ENCODE peak calls at places on chromosomes 2 and 18, in eight cellular contexts. Y, P, K, W, S, E, Q and B are unnamed samples.

GRCh38 chr18:27715751-27716150 is 461.2 kb downstream of the CDH2 start:
- DNase-seq in Y (no peak), P (no peak), K (no peak), W (peak; percentile 35), S (no peak), E (no peak), Q (no peak), B (no peak)

GRCh38 chr18:47204908-47205522 is 28.9 kb upstream of the IER3IP1 start:
- DNase-seq in Y (no peak), P (peak; percentile 67), K (peak; percentile 14), W (peak; percentile 60), S (no peak), E (no peak), Q (no peak), B (no peak)

GRCh38 chr2:70552501-70553333 is 909 bp downstream of the TGFA start:
- DNase-seq in Y (no peak), P (no peak), K (peak; percentile 63), W (no peak), S (no peak), E (no peak), Q (no peak), B (no peak)

GRCh38 chr2:118321436-118322100 is 233.3 kb downstream of the INSIG2 start:
- DNase-seq in Y (no peak), P (no peak), K (peak; percentile 16), W (no peak), S (no peak), E (no peak), Q (no peak), B (no peak)

GRCh38 chr2:241701155-241701404 is 759 bp upstream of the ING5 start:
- DNase-seq in Y (no peak), P (no peak), K (no peak), W (peak; percentile 62), S (no peak), E (no peak), Q (no peak), B (no peak)

GRCh38 chr2:31335921-31336570 is 78.5 kb downstream of the XDH start:
- DNase-seq in Y (no peak), P (no peak), K (no peak), W (peak; percentile 72), S (no peak), E (no peak), Q (no peak), B (no peak)

GRCh38 chr2:149101818-149102217 is 63.3 kb downstream of the LYPD6B start:
- DNase-seq in Y (no peak), P (no peak), K (no peak), W (no peak), S (no peak), E (no peak), Q (no peak), B (no peak)

GRCh38 chr2:192035731-192036442 is 158.8 kb downstream of the TMEFF2 start:
- DNase-seq in Y (no peak), P (no peak), K (no peak), W (peak; percentile 79), S (no peak), E (no peak), Q (no peak), B (no peak)

GRCh38 chr2:227805578-227805977 is 8.1 kb upstream of the CCL20 start:
- DNase-seq in Y (no peak), P (peak; percentile 71), K (no peak), W (no peak), S (no peak), E (no peak), Q (no peak), B (no peak)

GRCh38 chr2:3108105-3108504 is 269.5 kb downstream of the EIPR1 start:
- DNase-seq in Y (peak; percentile 56), P (no peak), K (no peak), W (no peak), S (no peak), E (no peak), Q (no peak), B (no peak)

GRCh38 chr2:135904590-135904989 is 28.3 kb upstream of the MCM6 start:
- DNase-seq in Y (no peak), P (no peak), K (peak; percentile 3), W (peak; percentile 78), S (no peak), E (no peak), Q (no peak), B (no peak)

GRCh38 chr2:46873632-46874068 is 42.0 kb downstream of the MCFD2 start:
- DNase-seq in Y (peak; percentile 88), P (peak; percentile 91), K (peak; percentile 74), W (peak; percentile 94), S (peak; percentile 83), E (peak; percentile 83), Q (peak; percentile 94), B (peak; percentile 96)

GRCh38 chr2:3432067-3432466 is 52.6 kb downstream of the TRAPPC12 start:
- DNase-seq in Y (no peak), P (no peak), K (no peak), W (no peak), S (no peak), E (no peak), Q (no peak), B (no peak)

GRCh38 chr2:234947556-234947955 is 4.3 kb upstream of the SH3BP4 start:
- DNase-seq in Y (no peak), P (peak; percentile 23), K (no peak), W (no peak), S (no peak), E (no peak), Q (no peak), B (no peak)

GRCh38 chr2:239758325-239758877 is 266.7 kb downstream of the NDUFA10 start:
- DNase-seq in Y (no peak), P (no peak), K (peak; percentile 44), W (peak; percentile 12), S (no peak), E (no peak), Q (no peak), B (no peak)

GRCh38 chr2:172085460-172086159 is at the start of gene DLX1:
- DNase-seq in Y (peak; percentile 68), P (no peak), K (no peak), W (no peak), S (no peak), E (no peak), Q (no peak), B (no peak)

GRCh38 chr2:172087780-172088244 is 2.5 kb downstream of the DLX1 start:
- DNase-seq in Y (no peak), P (no peak), K (no peak), W (no peak), S (no peak), E (no peak), Q (no peak), B (no peak)

GRCh38 chr2:172084734-172085459 is 410 bp upstream of the DLX1 start:
- DNase-seq in Y (peak; percentile 91), P (peak; percentile 73), K (peak; percentile 70), W (peak; percentile 94), S (peak; percentile 69), E (peak; percentile 72), Q (peak; percentile 93), B (peak; percentile 89)

GRCh38 chr2:172087191-172087779 is 2.0 kb downstream of the DLX1 start:
- DNase-seq in Y (no peak), P (no peak), K (no peak), W (no peak), S (no peak), E (no peak), Q (no peak), B (no peak)

DNA sequence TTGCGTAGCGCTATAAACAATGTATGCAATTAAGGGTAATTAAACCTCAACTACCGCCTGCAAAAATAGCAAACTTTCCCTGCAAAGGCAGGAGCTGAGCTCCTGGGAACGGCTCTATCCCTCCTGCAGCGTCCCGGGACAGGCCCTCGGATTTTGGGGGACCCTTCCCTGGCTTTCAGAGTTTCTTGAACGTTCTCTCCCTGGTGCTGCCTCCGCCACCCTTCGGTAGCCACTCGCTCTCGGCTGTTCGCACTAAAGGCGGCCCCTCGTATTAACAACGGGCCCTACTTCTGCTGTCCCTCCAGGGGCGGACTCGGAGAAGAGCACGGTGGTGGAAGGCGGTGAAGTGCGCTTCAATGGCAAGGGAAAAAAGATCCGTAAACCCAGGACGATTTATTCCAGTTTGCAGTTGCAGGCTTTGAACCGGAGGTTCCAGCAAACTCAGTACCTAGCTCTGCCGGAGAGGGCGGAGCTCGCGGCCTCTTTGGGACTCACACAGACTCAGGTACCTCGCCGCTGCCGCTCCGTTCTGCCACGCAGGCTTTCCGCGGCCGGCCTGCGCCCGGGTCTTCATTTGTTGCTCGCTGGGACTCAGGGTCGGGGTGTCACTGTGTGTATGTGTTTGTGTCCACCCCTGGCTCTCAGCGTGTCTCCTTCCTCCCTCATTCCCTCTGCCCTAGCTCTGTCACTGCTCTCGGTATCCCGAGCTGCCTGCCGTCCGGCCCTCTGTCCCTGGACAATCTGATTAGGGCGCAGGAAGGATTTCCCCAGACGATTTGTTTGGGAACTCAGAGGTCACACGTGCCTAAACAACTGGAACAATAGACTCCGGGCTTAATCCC is 1.3 kb downstream of the DLX1 start:
- DNase-seq in Y (peak; percentile 57), P (peak; percentile 69), K (no peak), W (no peak), S (no peak), E (no peak), Q (no peak), B (no peak)
- H3K4me3 ChIP-seq in Y (no peak overlapping the region), P (peak overlapping the region; percentile 42), K (no peak overlapping the region), W (no peak overlapping the region), S (no peak overlapping the region), E (no peak overlapping the region), Q (no peak overlapping the region), B (peak overlapping the region; percentile 68)

DNA sequence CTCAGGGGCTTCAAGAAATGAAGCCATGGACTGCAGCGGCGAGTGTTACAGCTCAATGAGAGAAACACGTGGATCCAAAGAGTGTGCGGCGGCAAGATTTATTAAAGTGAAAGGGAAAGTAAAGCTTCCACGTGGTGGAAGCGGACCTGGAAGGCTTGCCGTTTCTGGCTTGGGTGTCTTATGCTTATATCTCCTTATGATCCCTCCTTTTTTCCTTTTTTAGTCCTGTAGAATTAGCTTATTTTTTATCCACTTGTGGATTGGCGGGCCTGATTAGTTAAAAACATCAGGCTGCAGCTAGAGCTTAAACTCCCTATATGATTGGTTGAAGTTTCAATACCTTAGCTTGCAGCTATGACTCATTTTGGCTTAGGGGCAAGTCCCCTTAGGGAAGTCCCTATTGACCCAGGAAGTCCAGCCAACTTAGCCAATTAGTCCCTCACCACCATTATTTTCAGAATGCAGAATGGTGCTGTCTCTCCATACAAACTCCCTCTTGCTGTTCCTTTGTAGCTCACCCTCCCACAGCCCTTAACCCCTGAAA is 11.6 kb upstream of the HNMT start:
- DNase-seq in Y (no peak), P (no peak), K (no peak), W (no peak), S (no peak), E (no peak), Q (no peak), B (no peak)
- H3K4me3 ChIP-seq in Y (peak overlapping the region; percentile 69), P (no peak overlapping the region), K (no peak overlapping the region), W (no peak overlapping the region), S (peak overlapping the region; percentile 14), E (no peak overlapping the region), Q (no peak overlapping the region), B (no peak overlapping the region)

DNA sequence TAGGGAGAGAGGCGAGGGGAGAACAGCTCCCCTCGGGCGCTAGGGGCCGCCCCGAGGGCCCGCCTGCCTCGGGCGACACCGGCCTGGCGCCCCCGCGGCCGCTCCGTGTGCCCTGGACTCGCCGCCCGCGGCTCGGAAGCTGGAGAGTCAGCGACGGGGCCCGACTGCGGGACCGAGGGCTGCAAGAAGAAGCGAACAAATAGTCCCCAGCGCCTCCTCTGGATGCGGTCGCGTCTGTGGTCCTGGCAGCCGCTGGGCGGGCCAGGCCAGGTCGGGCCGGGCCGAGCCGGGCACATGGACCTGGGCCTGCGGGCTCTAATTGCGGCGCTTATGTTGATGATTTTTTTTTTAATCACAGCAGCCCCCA is 270 bp upstream of the HOXD9 start:
- DNase-seq in Y (no peak), P (no peak), K (no peak), W (no peak), S (no peak), E (no peak), Q (no peak), B (no peak)
- H3K4me3 ChIP-seq in Y (peak overlapping the region; percentile 72), P (peak overlapping the region; percentile 37), K (no peak overlapping the region), W (no peak overlapping the region), S (peak overlapping the region; percentile 51), E (peak overlapping the region; percentile 30), Q (peak overlapping the region; percentile 38), B (peak overlapping the region; percentile 47)

GRCh38 chr2:30149976-30150375 is 3.2 kb downstream of the YPEL5 start:
- DNase-seq in Y (no peak), P (no peak), K (no peak), W (no peak), S (no peak), E (no peak), Q (no peak), B (no peak)
- H3K4me3 ChIP-seq in Y (peak overlapping the region; percentile 23), P (no peak overlapping the region), K (no peak overlapping the region), W (no peak overlapping the region), S (no peak overlapping the region), E (no peak overlapping the region), Q (no peak overlapping the region), B (no peak overlapping the region)